ENCODE peak calls at places on chromosome 20, in six cellular contexts. One of them, this sample, is unnamed.

GRCh38 chr20:10369723-10370090 is 64.3 kb downstream of the MKKS start:
- DNase-seq in stimulated activated CD4-positive, alpha-beta T cell treated with anti-CD3 and anti-CD28 coated beads, Interleukin-1b, Interleukin-23, amount 100 ng/mL, for 48 hours: no peak
- DNase-seq in activated T-helper 9 cell treated with anti-CD3 and anti-CD28 coated beads, Interleukin-2, amount 50 U/mL, for 16 hours: no peak
- DNase-seq in retina: no peak
- DNase-seq in T follicular helper cell: no peak
- DNase-seq in IMR-90: peak
- DNase-seq in this sample: no peak

GRCh38 chr20:31718952-31719643 is 3.6 kb downstream of the BCL2L1 start:
- DNase-seq in IMR-90: no peak
- DNase-seq in retina: no peak
- DNase-seq in stimulated activated CD4-positive, alpha-beta T cell treated with anti-CD3 and anti-CD28 coated beads, Interleukin-1b, Interleukin-23, amount 100 ng/mL, for 48 hours: peak
- DNase-seq in activated T-helper 9 cell treated with anti-CD3 and anti-CD28 coated beads, Interleukin-2, amount 50 U/mL, for 16 hours: no peak
- DNase-seq in T follicular helper cell: no peak
- DNase-seq in this sample: no peak

GRCh38 chr20:15496501-15497039 is 1076.7 kb downstream of the KIF16B start:
- DNase-seq in retina: no peak
- DNase-seq in stimulated activated CD4-positive, alpha-beta T cell treated with anti-CD3 and anti-CD28 coated beads, Interleukin-1b, Interleukin-23, amount 100 ng/mL, for 48 hours: no peak
- DNase-seq in IMR-90: no peak
- DNase-seq in T follicular helper cell: no peak
- DNase-seq in activated T-helper 9 cell treated with anti-CD3 and anti-CD28 coated beads, Interleukin-2, amount 50 U/mL, for 16 hours: no peak
- DNase-seq in this sample: no peak

GRCh38 chr20:40945754-40946451 is 82.7 kb upstream of the TOP1 start:
- DNase-seq in retina: peak
- DNase-seq in IMR-90: peak
- DNase-seq in activated T-helper 9 cell treated with anti-CD3 and anti-CD28 coated beads, Interleukin-2, amount 50 U/mL, for 16 hours: no peak
- DNase-seq in stimulated activated CD4-positive, alpha-beta T cell treated with anti-CD3 and anti-CD28 coated beads, Interleukin-1b, Interleukin-23, amount 100 ng/mL, for 48 hours: no peak
- DNase-seq in T follicular helper cell: no peak
- DNase-seq in this sample: no peak

GRCh38 chr20:32437391-32438074 is 79.4 kb downstream of the ASXL1 start:
- DNase-seq in retina: no peak
- DNase-seq in activated T-helper 9 cell treated with anti-CD3 and anti-CD28 coated beads, Interleukin-2, amount 50 U/mL, for 16 hours: no peak
- DNase-seq in stimulated activated CD4-positive, alpha-beta T cell treated with anti-CD3 and anti-CD28 coated beads, Interleukin-1b, Interleukin-23, amount 100 ng/mL, for 48 hours: peak
- DNase-seq in IMR-90: no peak
- DNase-seq in T follicular helper cell: no peak
- DNase-seq in this sample: peak

GRCh38 chr20:23666698-23667097 is 22.1 kb downstream of the CST4 start:
- DNase-seq in stimulated activated CD4-positive, alpha-beta T cell treated with anti-CD3 and anti-CD28 coated beads, Interleukin-1b, Interleukin-23, amount 100 ng/mL, for 48 hours: no peak
- DNase-seq in IMR-90: no peak
- DNase-seq in T follicular helper cell: no peak
- DNase-seq in activated T-helper 9 cell treated with anti-CD3 and anti-CD28 coated beads, Interleukin-2, amount 50 U/mL, for 16 hours: no peak
- DNase-seq in retina: no peak
- DNase-seq in this sample: no peak

GRCh38 chr20:32067234-32067821 is 15.3 kb downstream of the HCK start:
- DNase-seq in activated T-helper 9 cell treated with anti-CD3 and anti-CD28 coated beads, Interleukin-2, amount 50 U/mL, for 16 hours: no peak
- DNase-seq in stimulated activated CD4-positive, alpha-beta T cell treated with anti-CD3 and anti-CD28 coated beads, Interleukin-1b, Interleukin-23, amount 100 ng/mL, for 48 hours: no peak
- DNase-seq in T follicular helper cell: no peak
- DNase-seq in retina: no peak
- DNase-seq in IMR-90: peak
- DNase-seq in this sample: no peak

GRCh38 chr20:58450259-58450658 is 61.2 kb downstream of the VAPB start:
- DNase-seq in activated T-helper 9 cell treated with anti-CD3 and anti-CD28 coated beads, Interleukin-2, amount 50 U/mL, for 16 hours: no peak
- DNase-seq in stimulated activated CD4-positive, alpha-beta T cell treated with anti-CD3 and anti-CD28 coated beads, Interleukin-1b, Interleukin-23, amount 100 ng/mL, for 48 hours: no peak
- DNase-seq in IMR-90: peak
- DNase-seq in retina: no peak
- DNase-seq in T follicular helper cell: no peak
- DNase-seq in this sample: no peak

GRCh38 chr20:23937303-23938117 is 51.1 kb downstream of the GGTLC1 start:
- DNase-seq in T follicular helper cell: peak
- DNase-seq in activated T-helper 9 cell treated with anti-CD3 and anti-CD28 coated beads, Interleukin-2, amount 50 U/mL, for 16 hours: peak
- DNase-seq in retina: peak
- DNase-seq in stimulated activated CD4-positive, alpha-beta T cell treated with anti-CD3 and anti-CD28 coated beads, Interleukin-1b, Interleukin-23, amount 100 ng/mL, for 48 hours: peak
- DNase-seq in IMR-90: peak
- DNase-seq in this sample: peak

GRCh38 chr20:24470782-24471582 is 1.6 kb downstream of the SYNDIG1 start:
- DNase-seq in T follicular helper cell: no peak
- DNase-seq in activated T-helper 9 cell treated with anti-CD3 and anti-CD28 coated beads, Interleukin-2, amount 50 U/mL, for 16 hours: no peak
- DNase-seq in retina: peak
- DNase-seq in IMR-90: no peak
- DNase-seq in stimulated activated CD4-positive, alpha-beta T cell treated with anti-CD3 and anti-CD28 coated beads, Interleukin-1b, Interleukin-23, amount 100 ng/mL, for 48 hours: no peak
- DNase-seq in this sample: no peak

GRCh38 chr20:46772901-46773300 is 63.5 kb downstream of the SLC2A10 start:
- DNase-seq in activated T-helper 9 cell treated with anti-CD3 and anti-CD28 coated beads, Interleukin-2, amount 50 U/mL, for 16 hours: no peak
- DNase-seq in stimulated activated CD4-positive, alpha-beta T cell treated with anti-CD3 and anti-CD28 coated beads, Interleukin-1b, Interleukin-23, amount 100 ng/mL, for 48 hours: no peak
- DNase-seq in T follicular helper cell: no peak
- DNase-seq in retina: no peak
- DNase-seq in IMR-90: no peak
- DNase-seq in this sample: no peak

GRCh38 chr20:34871966-34872603 is 571 bp downstream of the GGT7 start:
- DNase-seq in IMR-90: no peak
- DNase-seq in T follicular helper cell: no peak
- DNase-seq in stimulated activated CD4-positive, alpha-beta T cell treated with anti-CD3 and anti-CD28 coated beads, Interleukin-1b, Interleukin-23, amount 100 ng/mL, for 48 hours: no peak
- DNase-seq in retina: no peak
- DNase-seq in activated T-helper 9 cell treated with anti-CD3 and anti-CD28 coated beads, Interleukin-2, amount 50 U/mL, for 16 hours: no peak
- DNase-seq in this sample: no peak

GRCh38 chr20:8994045-8994444 is 74.8 kb upstream of the PLCB4 start:
- DNase-seq in IMR-90: no peak
- DNase-seq in retina: no peak
- DNase-seq in activated T-helper 9 cell treated with anti-CD3 and anti-CD28 coated beads, Interleukin-2, amount 50 U/mL, for 16 hours: no peak
- DNase-seq in T follicular helper cell: no peak
- DNase-seq in stimulated activated CD4-positive, alpha-beta T cell treated with anti-CD3 and anti-CD28 coated beads, Interleukin-1b, Interleukin-23, amount 100 ng/mL, for 48 hours: no peak
- DNase-seq in this sample: no peak

GRCh38 chr20:56865055-56865454 is 235.9 kb downstream of the TFAP2C start:
- DNase-seq in activated T-helper 9 cell treated with anti-CD3 and anti-CD28 coated beads, Interleukin-2, amount 50 U/mL, for 16 hours: no peak
- DNase-seq in retina: no peak
- DNase-seq in T follicular helper cell: no peak
- DNase-seq in stimulated activated CD4-positive, alpha-beta T cell treated with anti-CD3 and anti-CD28 coated beads, Interleukin-1b, Interleukin-23, amount 100 ng/mL, for 48 hours: no peak
- DNase-seq in IMR-90: no peak
- DNase-seq in this sample: no peak

GRCh38 chr20:23995905-23996666 is 7.5 kb upstream of the GGTLC1 start:
- DNase-seq in stimulated activated CD4-positive, alpha-beta T cell treated with anti-CD3 and anti-CD28 coated beads, Interleukin-1b, Interleukin-23, amount 100 ng/mL, for 48 hours: peak
- DNase-seq in activated T-helper 9 cell treated with anti-CD3 and anti-CD28 coated beads, Interleukin-2, amount 50 U/mL, for 16 hours: peak
- DNase-seq in IMR-90: peak
- DNase-seq in retina: no peak
- DNase-seq in T follicular helper cell: peak
- DNase-seq in this sample: peak

GRCh38 chr20:53091789-53092188 is 119.6 kb downstream of the TSHZ2 start:
- DNase-seq in activated T-helper 9 cell treated with anti-CD3 and anti-CD28 coated beads, Interleukin-2, amount 50 U/mL, for 16 hours: no peak
- DNase-seq in stimulated activated CD4-positive, alpha-beta T cell treated with anti-CD3 and anti-CD28 coated beads, Interleukin-1b, Interleukin-23, amount 100 ng/mL, for 48 hours: no peak
- DNase-seq in IMR-90: no peak
- DNase-seq in retina: no peak
- DNase-seq in T follicular helper cell: no peak
- DNase-seq in this sample: no peak

GRCh38 chr20:62583424-62583920 is 58.8 kb upstream of the SLCO4A1 start:
- DNase-seq in retina: no peak
- DNase-seq in activated T-helper 9 cell treated with anti-CD3 and anti-CD28 coated beads, Interleukin-2, amount 50 U/mL, for 16 hours: no peak
- DNase-seq in IMR-90: no peak
- DNase-seq in T follicular helper cell: no peak
- DNase-seq in stimulated activated CD4-positive, alpha-beta T cell treated with anti-CD3 and anti-CD28 coated beads, Interleukin-1b, Interleukin-23, amount 100 ng/mL, for 48 hours: no peak
- DNase-seq in this sample: no peak

GRCh38 chr20:38665094-38665493 is 59.2 kb upstream of the SLC32A1 start:
- DNase-seq in IMR-90: no peak
- DNase-seq in activated T-helper 9 cell treated with anti-CD3 and anti-CD28 coated beads, Interleukin-2, amount 50 U/mL, for 16 hours: no peak
- DNase-seq in T follicular helper cell: no peak
- DNase-seq in stimulated activated CD4-positive, alpha-beta T cell treated with anti-CD3 and anti-CD28 coated beads, Interleukin-1b, Interleukin-23, amount 100 ng/mL, for 48 hours: no peak
- DNase-seq in retina: no peak
- DNase-seq in this sample: no peak

GRCh38 chr20:13220857-13221297 is at the start of gene ISM1:
- DNase-seq in activated T-helper 9 cell treated with anti-CD3 and anti-CD28 coated beads, Interleukin-2, amount 50 U/mL, for 16 hours: peak
- DNase-seq in retina: peak
- DNase-seq in stimulated activated CD4-positive, alpha-beta T cell treated with anti-CD3 and anti-CD28 coated beads, Interleukin-1b, Interleukin-23, amount 100 ng/mL, for 48 hours: peak
- DNase-seq in IMR-90: no peak
- DNase-seq in T follicular helper cell: peak
- DNase-seq in this sample: peak

GRCh38 chr20:37190354-37190753 is 11.0 kb upstream of the MROH8 start:
- DNase-seq in stimulated activated CD4-positive, alpha-beta T cell treated with anti-CD3 and anti-CD28 coated beads, Interleukin-1b, Interleukin-23, amount 100 ng/mL, for 48 hours: no peak
- DNase-seq in retina: no peak
- DNase-seq in activated T-helper 9 cell treated with anti-CD3 and anti-CD28 coated beads, Interleukin-2, amount 50 U/mL, for 16 hours: no peak
- DNase-seq in T follicular helper cell: no peak
- DNase-seq in IMR-90: no peak
- DNase-seq in this sample: no peak

GRCh38 chr20:11716239-11716944 is 201.3 kb upstream of the BTBD3 start:
- DNase-seq in activated T-helper 9 cell treated with anti-CD3 and anti-CD28 coated beads, Interleukin-2, amount 50 U/mL, for 16 hours: no peak
- DNase-seq in retina: peak
- DNase-seq in T follicular helper cell: no peak
- DNase-seq in IMR-90: peak
- DNase-seq in stimulated activated CD4-positive, alpha-beta T cell treated with anti-CD3 and anti-CD28 coated beads, Interleukin-1b, Interleukin-23, amount 100 ng/mL, for 48 hours: no peak
- DNase-seq in this sample: no peak

GRCh38 chr20:7193681-7194080 is 426.2 kb downstream of the BMP2 start:
- DNase-seq in IMR-90: no peak
- DNase-seq in T follicular helper cell: no peak
- DNase-seq in activated T-helper 9 cell treated with anti-CD3 and anti-CD28 coated beads, Interleukin-2, amount 50 U/mL, for 16 hours: no peak
- DNase-seq in retina: no peak
- DNase-seq in stimulated activated CD4-positive, alpha-beta T cell treated with anti-CD3 and anti-CD28 coated beads, Interleukin-1b, Interleukin-23, amount 100 ng/mL, for 48 hours: no peak
- DNase-seq in this sample: no peak

GRCh38 chr20:64278319-64278681 is 22.8 kb downstream of the PCMTD2 start:
- DNase-seq in retina: no peak
- DNase-seq in T follicular helper cell: no peak
- DNase-seq in activated T-helper 9 cell treated with anti-CD3 and anti-CD28 coated beads, Interleukin-2, amount 50 U/mL, for 16 hours: no peak
- DNase-seq in IMR-90: no peak
- DNase-seq in stimulated activated CD4-positive, alpha-beta T cell treated with anti-CD3 and anti-CD28 coated beads, Interleukin-1b, Interleukin-23, amount 100 ng/mL, for 48 hours: no peak
- DNase-seq in this sample: no peak

GRCh38 chr20:40578961-40579360 is 110.1 kb downstream of the MAFB start:
- DNase-seq in stimulated activated CD4-positive, alpha-beta T cell treated with anti-CD3 and anti-CD28 coated beads, Interleukin-1b, Interleukin-23, amount 100 ng/mL, for 48 hours: no peak
- DNase-seq in IMR-90: no peak
- DNase-seq in T follicular helper cell: no peak
- DNase-seq in activated T-helper 9 cell treated with anti-CD3 and anti-CD28 coated beads, Interleukin-2, amount 50 U/mL, for 16 hours: no peak
- DNase-seq in retina: no peak
- DNase-seq in this sample: no peak

GRCh38 chr20:53917145-53918009 is 153.0 kb downstream of the BCAS1 start:
- DNase-seq in T follicular helper cell: no peak
- DNase-seq in IMR-90: no peak
- DNase-seq in stimulated activated CD4-positive, alpha-beta T cell treated with anti-CD3 and anti-CD28 coated beads, Interleukin-1b, Interleukin-23, amount 100 ng/mL, for 48 hours: no peak
- DNase-seq in activated T-helper 9 cell treated with anti-CD3 and anti-CD28 coated beads, Interleukin-2, amount 50 U/mL, for 16 hours: no peak
- DNase-seq in retina: no peak
- DNase-seq in this sample: no peak

GRCh38 chr20:50277460-50278376 is 87.1 kb downstream of the CEBPB start:
- DNase-seq in stimulated activated CD4-positive, alpha-beta T cell treated with anti-CD3 and anti-CD28 coated beads, Interleukin-1b, Interleukin-23, amount 100 ng/mL, for 48 hours: no peak
- DNase-seq in T follicular helper cell: no peak
- DNase-seq in activated T-helper 9 cell treated with anti-CD3 and anti-CD28 coated beads, Interleukin-2, amount 50 U/mL, for 16 hours: no peak
- DNase-seq in retina: no peak
- DNase-seq in IMR-90: no peak
- DNase-seq in this sample: no peak

GRCh38 chr20:46087161-46087560 is 2.6 kb downstream of the NCOA5 start:
- DNase-seq in activated T-helper 9 cell treated with anti-CD3 and anti-CD28 coated beads, Interleukin-2, amount 50 U/mL, for 16 hours: no peak
- DNase-seq in retina: no peak
- DNase-seq in T follicular helper cell: no peak
- DNase-seq in stimulated activated CD4-positive, alpha-beta T cell treated with anti-CD3 and anti-CD28 coated beads, Interleukin-1b, Interleukin-23, amount 100 ng/mL, for 48 hours: no peak
- DNase-seq in IMR-90: peak
- DNase-seq in this sample: no peak

GRCh38 chr20:39985276-39985675 is 703.8 kb downstream of the MAFB start:
- DNase-seq in retina: no peak
- DNase-seq in T follicular helper cell: no peak
- DNase-seq in IMR-90: no peak
- DNase-seq in stimulated activated CD4-positive, alpha-beta T cell treated with anti-CD3 and anti-CD28 coated beads, Interleukin-1b, Interleukin-23, amount 100 ng/mL, for 48 hours: no peak
- DNase-seq in activated T-helper 9 cell treated with anti-CD3 and anti-CD28 coated beads, Interleukin-2, amount 50 U/mL, for 16 hours: no peak
- DNase-seq in this sample: no peak

GRCh38 chr20:63090682-63091571 is 84.2 kb upstream of the BHLHE23 start:
- DNase-seq in IMR-90: no peak
- DNase-seq in activated T-helper 9 cell treated with anti-CD3 and anti-CD28 coated beads, Interleukin-2, amount 50 U/mL, for 16 hours: no peak
- DNase-seq in stimulated activated CD4-positive, alpha-beta T cell treated with anti-CD3 and anti-CD28 coated beads, Interleukin-1b, Interleukin-23, amount 100 ng/mL, for 48 hours: no peak
- DNase-seq in retina: no peak
- DNase-seq in T follicular helper cell: no peak
- DNase-seq in this sample: no peak

GRCh38 chr20:32589256-32589655 is 4.1 kb upstream of the NOL4L start:
- DNase-seq in T follicular helper cell: no peak
- DNase-seq in retina: no peak
- DNase-seq in stimulated activated CD4-positive, alpha-beta T cell treated with anti-CD3 and anti-CD28 coated beads, Interleukin-1b, Interleukin-23, amount 100 ng/mL, for 48 hours: no peak
- DNase-seq in activated T-helper 9 cell treated with anti-CD3 and anti-CD28 coated beads, Interleukin-2, amount 50 U/mL, for 16 hours: no peak
- DNase-seq in IMR-90: peak
- DNase-seq in this sample: no peak

GRCh38 chr20:47688385-47689381 is 96.6 kb downstream of the SULF2 start:
- DNase-seq in IMR-90: peak
- DNase-seq in retina: no peak
- DNase-seq in activated T-helper 9 cell treated with anti-CD3 and anti-CD28 coated beads, Interleukin-2, amount 50 U/mL, for 16 hours: no peak
- DNase-seq in T follicular helper cell: no peak
- DNase-seq in stimulated activated CD4-positive, alpha-beta T cell treated with anti-CD3 and anti-CD28 coated beads, Interleukin-1b, Interleukin-23, amount 100 ng/mL, for 48 hours: no peak
- DNase-seq in this sample: no peak

GRCh38 chr20:63009988-63010769 is 3.4 kb upstream of the BHLHE23 start:
- DNase-seq in T follicular helper cell: peak
- DNase-seq in activated T-helper 9 cell treated with anti-CD3 and anti-CD28 coated beads, Interleukin-2, amount 50 U/mL, for 16 hours: peak
- DNase-seq in IMR-90: peak
- DNase-seq in retina: no peak
- DNase-seq in stimulated activated CD4-positive, alpha-beta T cell treated with anti-CD3 and anti-CD28 coated beads, Interleukin-1b, Interleukin-23, amount 100 ng/mL, for 48 hours: peak
- DNase-seq in this sample: peak

GRCh38 chr20:25576783-25577530 is 8.4 kb downstream of the NINL start:
- DNase-seq in stimulated activated CD4-positive, alpha-beta T cell treated with anti-CD3 and anti-CD28 coated beads, Interleukin-1b, Interleukin-23, amount 100 ng/mL, for 48 hours: no peak
- DNase-seq in T follicular helper cell: no peak
- DNase-seq in IMR-90: no peak
- DNase-seq in retina: no peak
- DNase-seq in activated T-helper 9 cell treated with anti-CD3 and anti-CD28 coated beads, Interleukin-2, amount 50 U/mL, for 16 hours: no peak
- DNase-seq in this sample: no peak

GRCh38 chr20:48614593-48615274 is 213.1 kb downstream of the PREX1 start:
- DNase-seq in retina: no peak
- DNase-seq in stimulated activated CD4-positive, alpha-beta T cell treated with anti-CD3 and anti-CD28 coated beads, Interleukin-1b, Interleukin-23, amount 100 ng/mL, for 48 hours: no peak
- DNase-seq in activated T-helper 9 cell treated with anti-CD3 and anti-CD28 coated beads, Interleukin-2, amount 50 U/mL, for 16 hours: no peak
- DNase-seq in IMR-90: no peak
- DNase-seq in T follicular helper cell: no peak
- DNase-seq in this sample: no peak

GRCh38 chr20:49356676-49357075 is 78.8 kb upstream of the ZNFX1 start:
- DNase-seq in IMR-90: no peak
- DNase-seq in retina: no peak
- DNase-seq in activated T-helper 9 cell treated with anti-CD3 and anti-CD28 coated beads, Interleukin-2, amount 50 U/mL, for 16 hours: no peak
- DNase-seq in stimulated activated CD4-positive, alpha-beta T cell treated with anti-CD3 and anti-CD28 coated beads, Interleukin-1b, Interleukin-23, amount 100 ng/mL, for 48 hours: no peak
- DNase-seq in T follicular helper cell: no peak
- DNase-seq in this sample: no peak

GRCh38 chr20:37995856-37996625 is 37.2 kb downstream of the TTI1 start:
- DNase-seq in IMR-90: no peak
- DNase-seq in activated T-helper 9 cell treated with anti-CD3 and anti-CD28 coated beads, Interleukin-2, amount 50 U/mL, for 16 hours: no peak
- DNase-seq in retina: no peak
- DNase-seq in T follicular helper cell: no peak
- DNase-seq in stimulated activated CD4-positive, alpha-beta T cell treated with anti-CD3 and anti-CD28 coated beads, Interleukin-1b, Interleukin-23, amount 100 ng/mL, for 48 hours: no peak
- DNase-seq in this sample: no peak

GRCh38 chr20:1776608-1777475 is 118.4 kb upstream of the SIRPA start:
- DNase-seq in activated T-helper 9 cell treated with anti-CD3 and anti-CD28 coated beads, Interleukin-2, amount 50 U/mL, for 16 hours: peak
- DNase-seq in T follicular helper cell: peak
- DNase-seq in IMR-90: peak
- DNase-seq in stimulated activated CD4-positive, alpha-beta T cell treated with anti-CD3 and anti-CD28 coated beads, Interleukin-1b, Interleukin-23, amount 100 ng/mL, for 48 hours: peak
- DNase-seq in retina: peak
- DNase-seq in this sample: peak

This sample was measured in stimulated activated naive CD8-positive, alpha-beta T cell treated with anti-CD3 and anti-CD28 coated beads, Interleukin-15, Interleukin-2, amounts not matched to agents 100 U/mL and 50 U/mL, for 24 hours.